ENCODE peak calls at places on chromosomes 1 and 21, in eight cellular contexts. C is GM12865; V is heart right ventricle; H is brain microvascular endothelial cell; F is suprapubic skin; I is psoas muscle; A is fibroblast of mammary gland; R is CD8-positive, alpha-beta memory T cell. X is an unnamed sample.

GRCh38 chr21:14766241-14766640 is 220.1 kb upstream of the SAMSN1 start:
- DNase-seq in C (no peak), V (no peak), H (no peak), F (no peak), I (no peak), A (no peak), R (no peak), X (no peak)

GRCh38 chr1:216076751-216077150 is 346.5 kb downstream of the USH2A start:
- DNase-seq in C (no peak), V (no peak), H (no peak), F (no peak), I (no peak), A (no peak), R (no peak), X (no peak)

GRCh38 chr21:37006521-37007291 is at the start of gene RIPPLY3:
- DNase-seq in C (no peak), V (no peak), H (no peak), F (no peak), I (no peak), A (no peak), R (no peak), X (no peak)

GRCh38 chr1:1106510-1107221 is 9.2 kb downstream of the C1orf159 start:
- DNase-seq in C (no peak), V (no peak), H (no peak), F (peak; percentile 43), I (no peak), A (no peak), R (no peak), X (no peak)

GRCh38 chr1:232933026-232933425 is 17.4 kb upstream of the NTPCR start:
- DNase-seq in C (no peak), V (no peak), H (no peak), F (no peak), I (no peak), A (no peak), R (no peak), X (no peak)

GRCh38 chr1:227844320-227845114 is 29.0 kb downstream of the PRSS38 start:
- DNase-seq in C (no peak), V (no peak), H (no peak), F (no peak), I (no peak), A (no peak), R (no peak), X (no peak)

GRCh38 chr21:44794031-44794374 is 7.6 kb downstream of the UBE2G2 start:
- DNase-seq in C (no peak), V (no peak), H (no peak), F (no peak), I (no peak), A (no peak), R (no peak), X (no peak)

GRCh38 chr1:115332813-115333608 is 5.0 kb downstream of the NGF start:
- DNase-seq in C (peak; percentile 9), V (no peak), H (no peak), F (peak; percentile 74), I (peak; percentile 72), A (peak; percentile 93), R (no peak), X (peak; percentile 65)

GRCh38 chr1:167502192-167502551 is 16.2 kb downstream of the CD247 start:
- DNase-seq in C (no peak), V (no peak), H (no peak), F (no peak), I (no peak), A (no peak), R (no peak), X (no peak)

GRCh38 chr1:98388431-98388830 is 273.1 kb upstream of the SNX7 start:
- DNase-seq in C (peak; percentile 57), V (no peak), H (peak; percentile 78), F (no peak), I (no peak), A (peak; percentile 80), R (no peak), X (peak; percentile 53)

GRCh38 chr1:238710697-238711096 is 675.7 kb upstream of the CHRM3 start:
- DNase-seq in C (no peak), V (no peak), H (no peak), F (no peak), I (no peak), A (peak; percentile 21), R (no peak), X (no peak)

GRCh38 chr1:197902131-197902453 is 338 bp upstream of the C1orf53 start:
- DNase-seq in C (no peak), V (no peak), H (no peak), F (no peak), I (no peak), A (no peak), R (no peak), X (no peak)

GRCh38 chr1:204826970-204827369 is 43.7 kb upstream of the NFASC start:
- DNase-seq in C (peak; percentile 52), V (no peak), H (no peak), F (no peak), I (no peak), A (peak; percentile 14), R (no peak), X (no peak)

GRCh38 chr1:111267801-111268508 is 22.7 kb upstream of the CHIA start:
- DNase-seq in C (no peak), V (no peak), H (no peak), F (no peak), I (no peak), A (no peak), R (no peak), X (no peak)

GRCh38 chr1:190475394-190476250 is 2.0 kb downstream of the BRINP3 start:
- DNase-seq in C (no peak), V (no peak), H (no peak), F (no peak), I (no peak), A (no peak), R (no peak), X (no peak)

GRCh38 chr21:41507521-41508414 is at the start of gene TMPRSS2:
- DNase-seq in C (no peak), V (no peak), H (no peak), F (no peak), I (no peak), A (no peak), R (no peak), X (no peak)

GRCh38 chr1:16391408-16391807 is 24.4 kb downstream of the SZRD1 start:
- DNase-seq in C (peak; percentile 22), V (no peak), H (no peak), F (no peak), I (no peak), A (no peak), R (no peak), X (no peak)

GRCh38 chr21:33682992-33683627 is 40.8 kb downstream of the ITSN1 start:
- DNase-seq in C (peak; percentile 35), V (no peak), H (peak; percentile 95), F (no peak), I (no peak), A (peak; percentile 92), R (no peak), X (peak; percentile 86)

GRCh38 chr1:180912801-180913616 is at the start of gene KIAA1614:
- DNase-seq in C (no peak), V (peak; percentile 54), H (no peak), F (peak; percentile 67), I (peak; percentile 67), A (peak; percentile 44), R (no peak), X (peak; percentile 9)

GRCh38 chr21:45971487-45972352 is 9.8 kb upstream of the COL6A1 start:
- DNase-seq in C (no peak), V (peak; percentile 76), H (no peak), F (peak; percentile 90), I (peak; percentile 89), A (peak; percentile 98), R (no peak), X (no peak)

GRCh38 chr1:52139817-52140540 is 1.9 kb upstream of the ZFYVE9 start:
- DNase-seq in C (peak; percentile 78), V (no peak), H (peak; percentile 85), F (no peak), I (no peak), A (peak; percentile 96), R (no peak), X (peak; percentile 85)

GRCh38 chr1:18535391-18536210 is 54.9 kb downstream of the KLHDC7A start:
- DNase-seq in C (no peak), V (no peak), H (no peak), F (peak; percentile 27), I (no peak), A (no peak), R (no peak), X (no peak)

GRCh38 chr1:116066868-116067563 is 44.2 kb upstream of the MAB21L3 start:
- DNase-seq in C (no peak), V (no peak), H (peak; percentile 47), F (no peak), I (no peak), A (peak; percentile 87), R (no peak), X (peak; percentile 67)

GRCh38 chr1:201456499-201457309 is 12.3 kb downstream of the PHLDA3 start:
- DNase-seq in C (no peak), V (peak; percentile 43), H (peak; percentile 94), F (peak; percentile 90), I (peak; percentile 88), A (peak; percentile 98), R (no peak), X (peak; percentile 98)
- H3K4me3 ChIP-seq in C (no peak overlapping the region), V (no peak overlapping the region), H (no peak overlapping the region), F (no peak overlapping the region), I (peak overlapping the region; percentile 21), A (no peak overlapping the region), R (no peak overlapping the region), X (no peak overlapping the region)

GRCh38 chr1:155005076-155005971 is 2.7 kb downstream of the ZBTB7B start:
- DNase-seq in C (peak; percentile 41), V (peak; percentile 69), H (no peak), F (no peak), I (peak; percentile 87), A (no peak), R (peak; percentile 35), X (no peak)
- H3K4me3 ChIP-seq in C (peak overlapping the region; percentile 72), V (peak overlapping the region; percentile 92), H (no peak overlapping the region), F (peak overlapping the region; percentile 97), I (peak overlapping the region; percentile 78), A (no peak overlapping the region), R (peak overlapping the region; percentile 94), X (no peak overlapping the region)

GRCh38 chr1:119084651-119085262 is 55.7 kb downstream of the WARS2 start:
- DNase-seq in C (no peak), V (no peak), H (peak; percentile 38), F (no peak), I (no peak), A (peak; percentile 26), R (no peak), X (no peak)
- H3K4me3 ChIP-seq in C (no peak overlapping the region), V (peak overlapping the region; percentile 8), H (no peak overlapping the region), F (no peak overlapping the region), I (no peak overlapping the region), A (no peak overlapping the region), R (no peak overlapping the region), X (no peak overlapping the region)

GRCh38 chr1:184953600-184954219 is 20.6 kb downstream of the NIBAN1 start:
- DNase-seq in C (no peak), V (no peak), H (peak; percentile 55), F (no peak), I (no peak), A (peak; percentile 90), R (no peak), X (no peak)

GRCh38 chr1:184958554-184959353 is 15.6 kb downstream of the NIBAN1 start:
- DNase-seq in C (no peak), V (peak; percentile 48), H (no peak), F (no peak), I (peak; percentile 59), A (no peak), R (no peak), X (no peak)

GRCh38 chr1:184959626-184960025 is 14.7 kb downstream of the NIBAN1 start:
- DNase-seq in C (no peak), V (no peak), H (no peak), F (no peak), I (no peak), A (no peak), R (no peak), X (no peak)

GRCh38 chr1:184950209-184950608 is 24.1 kb downstream of the NIBAN1 start:
- DNase-seq in C (no peak), V (no peak), H (no peak), F (no peak), I (no peak), A (no peak), R (no peak), X (no peak)

GRCh38 chr1:184954232-184954995 is 19.9 kb downstream of the NIBAN1 start:
- DNase-seq in C (no peak), V (no peak), H (no peak), F (no peak), I (no peak), A (peak; percentile 30), R (no peak), X (no peak)
- H3K4me3 ChIP-seq in C (no peak overlapping the region), V (no peak overlapping the region), H (no peak overlapping the region), F (no peak overlapping the region), I (no peak overlapping the region), A (no peak overlapping the region), R (no peak overlapping the region), X (no peak overlapping the region)